ENCODE peak calls at places on chromosomes 2 and 18, in seven cellular contexts. K, O, T, V, X, U and C are unnamed samples.

GRCh38 chr2:196225213-196225612 is 53.8 kb upstream of the STK17B start:
- DNase-seq in K (no peak), T (no peak), V (peak), O (no peak), U (no peak), X (no peak), C (no peak)

GRCh38 chr2:5689790-5690189 is 2.4 kb upstream of the SOX11 start:
- DNase-seq in K (no peak), O (no peak), U (no peak), V (no peak), X (no peak), T (no peak), C (no peak)

GRCh38 chr2:57828221-57828620 is 218.4 kb upstream of the VRK2 start:
- DNase-seq in V (no peak), U (no peak), T (no peak), K (no peak), X (no peak), O (no peak), C (no peak)

GRCh38 chr2:18067980-18068379 is 189.5 kb downstream of the KCNS3 start:
- DNase-seq in V (no peak), U (peak), T (no peak), X (peak), O (no peak), K (peak), C (no peak)

GRCh38 chr18:65091737-65092329 is 659.0 kb upstream of the CDH7 start:
- DNase-seq in O (no peak), T (no peak), X (peak), U (peak), V (peak), K (no peak), C (peak)

GRCh38 chr18:76720683-76721082 is 101.7 kb upstream of the ZNF236 start:
- DNase-seq in T (no peak), O (no peak), X (no peak), V (no peak), U (no peak), K (no peak), C (no peak)

GRCh38 chr2:168439536-168439935 is 16.5 kb upstream of the CERS6 start:
- DNase-seq in V (no peak), X (no peak), K (no peak), U (no peak), T (no peak), O (no peak), C (no peak)

GRCh38 chr2:193505620-193506019 is 1310.9 kb upstream of the TMEFF2 start:
- DNase-seq in V (no peak), X (no peak), T (no peak), U (no peak), O (no peak), K (no peak), C (no peak)